ENCODE peak calls at places on chromosomes 11 and 22, in nine cellular contexts. One of them, this sample, is unnamed.

GRCh38 chr22:48944433-48944755 is 883.3 kb downstream of the BRD1 start:
- DNase-seq in cerebellum: no peak
- DNase-seq in MV-4-11: no peak
- DNase-seq in adipocyte: no peak
- DNase-seq in RKO: no peak
- DNase-seq in BE2C: no peak
- DNase-seq in posterior cingulate gyrus: no peak
- DNase-seq in T-helper 2 cell treated with Interferon-gamma antibody and Interleukin-4, amounts not matched to agents 5 μg/mL and 100 μg/mL, for 36 hours: no peak
- DNase-seq in activated naive CD8-positive, alpha-beta T cell treated with anti-CD3 and anti-CD28 coated beads for 36 hours: no peak
- DNase-seq in this sample: no peak

GRCh38 chr11:44575288-44575672 is 9.8 kb downstream of the CD82 start:
- DNase-seq in cerebellum: no peak
- DNase-seq in MV-4-11: no peak
- DNase-seq in adipocyte: peak; percentile 35
- DNase-seq in RKO: no peak
- DNase-seq in BE2C: no peak
- DNase-seq in posterior cingulate gyrus: no peak
- DNase-seq in T-helper 2 cell treated with Interferon-gamma antibody and Interleukin-4, amounts not matched to agents 5 μg/mL and 100 μg/mL, for 36 hours: peak; percentile 78
- DNase-seq in activated naive CD8-positive, alpha-beta T cell treated with anti-CD3 and anti-CD28 coated beads for 36 hours: peak; percentile 70
- DNase-seq in this sample: no peak

GRCh38 chr11:112363527-112363926 is 102.9 kb upstream of the PLET1 start:
- DNase-seq in cerebellum: no peak
- DNase-seq in MV-4-11: no peak
- DNase-seq in adipocyte: peak; percentile 40
- DNase-seq in RKO: no peak
- DNase-seq in BE2C: no peak
- DNase-seq in posterior cingulate gyrus: no peak
- DNase-seq in T-helper 2 cell treated with Interferon-gamma antibody and Interleukin-4, amounts not matched to agents 5 μg/mL and 100 μg/mL, for 36 hours: no peak
- DNase-seq in activated naive CD8-positive, alpha-beta T cell treated with anti-CD3 and anti-CD28 coated beads for 36 hours: no peak
- DNase-seq in this sample: no peak

GRCh38 chr11:111633756-111634362 is 31.6 kb downstream of the SIK2 start:
- DNase-seq in cerebellum: no peak
- DNase-seq in MV-4-11: no peak
- DNase-seq in adipocyte: peak; percentile 15
- DNase-seq in RKO: no peak
- DNase-seq in BE2C: no peak
- DNase-seq in posterior cingulate gyrus: no peak
- DNase-seq in T-helper 2 cell treated with Interferon-gamma antibody and Interleukin-4, amounts not matched to agents 5 μg/mL and 100 μg/mL, for 36 hours: no peak
- DNase-seq in activated naive CD8-positive, alpha-beta T cell treated with anti-CD3 and anti-CD28 coated beads for 36 hours: no peak
- DNase-seq in this sample: no peak

GRCh38 chr11:115352805-115353483 is 151.3 kb downstream of the CADM1 start:
- DNase-seq in cerebellum: no peak
- DNase-seq in MV-4-11: no peak
- DNase-seq in adipocyte: no peak
- DNase-seq in RKO: no peak
- DNase-seq in BE2C: no peak
- DNase-seq in posterior cingulate gyrus: no peak
- DNase-seq in T-helper 2 cell treated with Interferon-gamma antibody and Interleukin-4, amounts not matched to agents 5 μg/mL and 100 μg/mL, for 36 hours: no peak
- DNase-seq in activated naive CD8-positive, alpha-beta T cell treated with anti-CD3 and anti-CD28 coated beads for 36 hours: no peak
- DNase-seq in this sample: no peak

GRCh38 chr11:86621854-86622253 is 50.6 kb downstream of the ME3 start:
- DNase-seq in cerebellum: no peak
- DNase-seq in MV-4-11: no peak
- DNase-seq in adipocyte: no peak
- DNase-seq in RKO: no peak
- DNase-seq in BE2C: no peak
- DNase-seq in posterior cingulate gyrus: no peak
- DNase-seq in T-helper 2 cell treated with Interferon-gamma antibody and Interleukin-4, amounts not matched to agents 5 μg/mL and 100 μg/mL, for 36 hours: no peak
- DNase-seq in activated naive CD8-positive, alpha-beta T cell treated with anti-CD3 and anti-CD28 coated beads for 36 hours: no peak
- DNase-seq in this sample: no peak

GRCh38 chr11:119125849-119126248 is 4.5 kb downstream of the HINFP start:
- DNase-seq in cerebellum: no peak
- DNase-seq in MV-4-11: no peak
- DNase-seq in adipocyte: no peak
- DNase-seq in RKO: no peak
- DNase-seq in BE2C: no peak
- DNase-seq in posterior cingulate gyrus: no peak
- DNase-seq in T-helper 2 cell treated with Interferon-gamma antibody and Interleukin-4, amounts not matched to agents 5 μg/mL and 100 μg/mL, for 36 hours: no peak
- DNase-seq in activated naive CD8-positive, alpha-beta T cell treated with anti-CD3 and anti-CD28 coated beads for 36 hours: no peak
- DNase-seq in this sample: no peak

GRCh38 chr11:69446108-69446507 is 35.4 kb upstream of the LINC01488 start:
- DNase-seq in cerebellum: no peak
- DNase-seq in MV-4-11: peak; percentile 62
- DNase-seq in adipocyte: no peak
- DNase-seq in RKO: no peak
- DNase-seq in BE2C: no peak
- DNase-seq in posterior cingulate gyrus: no peak
- DNase-seq in T-helper 2 cell treated with Interferon-gamma antibody and Interleukin-4, amounts not matched to agents 5 μg/mL and 100 μg/mL, for 36 hours: no peak
- DNase-seq in activated naive CD8-positive, alpha-beta T cell treated with anti-CD3 and anti-CD28 coated beads for 36 hours: no peak
- DNase-seq in this sample: no peak

GRCh38 chr22:23862103-23862502 is 4.4 kb downstream of the SLC2A11 start:
- DNase-seq in cerebellum: no peak
- DNase-seq in MV-4-11: peak; percentile 17
- DNase-seq in adipocyte: peak; percentile 52
- DNase-seq in RKO: peak; percentile 63
- DNase-seq in BE2C: peak; percentile 77
- DNase-seq in posterior cingulate gyrus: no peak
- DNase-seq in T-helper 2 cell treated with Interferon-gamma antibody and Interleukin-4, amounts not matched to agents 5 μg/mL and 100 μg/mL, for 36 hours: peak; percentile 36
- DNase-seq in activated naive CD8-positive, alpha-beta T cell treated with anti-CD3 and anti-CD28 coated beads for 36 hours: peak; percentile 27
- DNase-seq in this sample: no peak

GRCh38 chr22:24003887-24004286 is 1.4 kb downstream of the GSTT4 start:
- DNase-seq in cerebellum: no peak
- DNase-seq in MV-4-11: no peak
- DNase-seq in adipocyte: no peak
- DNase-seq in RKO: no peak
- DNase-seq in BE2C: no peak
- DNase-seq in posterior cingulate gyrus: no peak
- DNase-seq in T-helper 2 cell treated with Interferon-gamma antibody and Interleukin-4, amounts not matched to agents 5 μg/mL and 100 μg/mL, for 36 hours: no peak
- DNase-seq in activated naive CD8-positive, alpha-beta T cell treated with anti-CD3 and anti-CD28 coated beads for 36 hours: no peak
- DNase-seq in this sample: no peak

GRCh38 chr22:36579441-36579840 is 50.5 kb upstream of the EIF3D start:
- DNase-seq in cerebellum: no peak
- DNase-seq in MV-4-11: no peak
- DNase-seq in adipocyte: no peak
- DNase-seq in RKO: no peak
- DNase-seq in BE2C: no peak
- DNase-seq in posterior cingulate gyrus: no peak
- DNase-seq in T-helper 2 cell treated with Interferon-gamma antibody and Interleukin-4, amounts not matched to agents 5 μg/mL and 100 μg/mL, for 36 hours: no peak
- DNase-seq in activated naive CD8-positive, alpha-beta T cell treated with anti-CD3 and anti-CD28 coated beads for 36 hours: no peak
- DNase-seq in this sample: no peak

GRCh38 chr22:46090631-46091201 is 59.6 kb upstream of the PPARA start:
- DNase-seq in cerebellum: no peak
- DNase-seq in MV-4-11: no peak
- DNase-seq in adipocyte: no peak
- DNase-seq in RKO: no peak
- DNase-seq in BE2C: peak; percentile 12
- DNase-seq in posterior cingulate gyrus: peak; percentile 14
- DNase-seq in T-helper 2 cell treated with Interferon-gamma antibody and Interleukin-4, amounts not matched to agents 5 μg/mL and 100 μg/mL, for 36 hours: no peak
- DNase-seq in activated naive CD8-positive, alpha-beta T cell treated with anti-CD3 and anti-CD28 coated beads for 36 hours: no peak
- DNase-seq in this sample: no peak

GRCh38 chr11:96278039-96278897 is 64.7 kb downstream of the MAML2 start:
- DNase-seq in cerebellum: no peak
- DNase-seq in MV-4-11: no peak
- DNase-seq in adipocyte: peak; percentile 84
- DNase-seq in RKO: peak; percentile 7
- DNase-seq in BE2C: no peak
- DNase-seq in posterior cingulate gyrus: no peak
- DNase-seq in T-helper 2 cell treated with Interferon-gamma antibody and Interleukin-4, amounts not matched to agents 5 μg/mL and 100 μg/mL, for 36 hours: no peak
- DNase-seq in activated naive CD8-positive, alpha-beta T cell treated with anti-CD3 and anti-CD28 coated beads for 36 hours: no peak
- DNase-seq in this sample: no peak

GRCh38 chr11:665707-666281 is 28.7 kb downstream of the DRD4 start:
- DNase-seq in cerebellum: peak; percentile 93
- DNase-seq in MV-4-11: no peak
- DNase-seq in adipocyte: peak; percentile 50
- DNase-seq in RKO: no peak
- DNase-seq in BE2C: no peak
- DNase-seq in posterior cingulate gyrus: peak; percentile 37
- DNase-seq in T-helper 2 cell treated with Interferon-gamma antibody and Interleukin-4, amounts not matched to agents 5 μg/mL and 100 μg/mL, for 36 hours: no peak
- DNase-seq in activated naive CD8-positive, alpha-beta T cell treated with anti-CD3 and anti-CD28 coated beads for 36 hours: no peak
- DNase-seq in this sample: no peak

GRCh38 chr22:23684051-23684450 is 6.8 kb upstream of the RGL4 start:
- DNase-seq in cerebellum: peak; percentile 70
- DNase-seq in MV-4-11: no peak
- DNase-seq in adipocyte: no peak
- DNase-seq in RKO: no peak
- DNase-seq in BE2C: no peak
- DNase-seq in posterior cingulate gyrus: no peak
- DNase-seq in T-helper 2 cell treated with Interferon-gamma antibody and Interleukin-4, amounts not matched to agents 5 μg/mL and 100 μg/mL, for 36 hours: no peak
- DNase-seq in activated naive CD8-positive, alpha-beta T cell treated with anti-CD3 and anti-CD28 coated beads for 36 hours: no peak
- DNase-seq in this sample: no peak

GRCh38 chr22:46830001-46830715 is 67.7 kb downstream of the TBC1D22A start:
- DNase-seq in cerebellum: no peak
- DNase-seq in MV-4-11: peak; percentile 93
- DNase-seq in adipocyte: peak; percentile 73
- DNase-seq in RKO: no peak
- DNase-seq in BE2C: peak; percentile 40
- DNase-seq in posterior cingulate gyrus: peak; percentile 33
- DNase-seq in T-helper 2 cell treated with Interferon-gamma antibody and Interleukin-4, amounts not matched to agents 5 μg/mL and 100 μg/mL, for 36 hours: no peak
- DNase-seq in activated naive CD8-positive, alpha-beta T cell treated with anti-CD3 and anti-CD28 coated beads for 36 hours: no peak
- DNase-seq in this sample: no peak

GRCh38 chr11:36333468-36333867 is 37.4 kb downstream of the PRR5L start:
- DNase-seq in cerebellum: no peak
- DNase-seq in MV-4-11: peak; percentile 21
- DNase-seq in adipocyte: peak; percentile 80
- DNase-seq in RKO: peak; percentile 62
- DNase-seq in BE2C: no peak
- DNase-seq in posterior cingulate gyrus: no peak
- DNase-seq in T-helper 2 cell treated with Interferon-gamma antibody and Interleukin-4, amounts not matched to agents 5 μg/mL and 100 μg/mL, for 36 hours: no peak
- DNase-seq in activated naive CD8-positive, alpha-beta T cell treated with anti-CD3 and anti-CD28 coated beads for 36 hours: no peak
- DNase-seq in this sample: no peak

GRCh38 chr11:132960273-132960672 is 572.0 kb downstream of the OPCML start:
- DNase-seq in cerebellum: peak; percentile 54
- DNase-seq in MV-4-11: no peak
- DNase-seq in adipocyte: no peak
- DNase-seq in RKO: no peak
- DNase-seq in BE2C: no peak
- DNase-seq in posterior cingulate gyrus: no peak
- DNase-seq in T-helper 2 cell treated with Interferon-gamma antibody and Interleukin-4, amounts not matched to agents 5 μg/mL and 100 μg/mL, for 36 hours: no peak
- DNase-seq in activated naive CD8-positive, alpha-beta T cell treated with anti-CD3 and anti-CD28 coated beads for 36 hours: no peak
- DNase-seq in this sample: peak; percentile 20